ENCODE peak calls at places on chromosome 15, in nine cellular contexts. One of them, this sample, is unnamed.

GRCh38 chr15:48440084-48440483 is 108.9 kb downstream of the DUT start:
- DNase-seq in psoas muscle: peak; percentile 70
- DNase-seq in esophagus squamous epithelium: no peak
- DNase-seq in K562: no peak
- DNase-seq in left lung: no peak
- DNase-seq in tibial artery: peak; percentile 50
- DNase-seq in fibroblast of lung: peak; percentile 90
- DNase-seq in body of pancreas: no peak
- DNase-seq in A549: no peak
- DNase-seq in this sample: no peak

GRCh38 chr15:73596214-73596613 is 37.0 kb downstream of the NPTN start:
- DNase-seq in psoas muscle: no peak
- DNase-seq in esophagus squamous epithelium: no peak
- DNase-seq in K562: no peak
- DNase-seq in left lung: no peak
- DNase-seq in tibial artery: no peak
- DNase-seq in fibroblast of lung: no peak
- DNase-seq in body of pancreas: no peak
- DNase-seq in A549: no peak
- DNase-seq in this sample: no peak

GRCh38 chr15:69757186-69757585 is 304.6 kb downstream of the RPLP1 start:
- DNase-seq in psoas muscle: no peak
- DNase-seq in esophagus squamous epithelium: no peak
- DNase-seq in K562: no peak
- DNase-seq in left lung: no peak
- DNase-seq in tibial artery: no peak
- DNase-seq in fibroblast of lung: no peak
- DNase-seq in body of pancreas: no peak
- DNase-seq in A549: no peak
- DNase-seq in this sample: no peak

GRCh38 chr15:51103330-51103729 is 8.6 kb upstream of the TNFAIP8L3 start:
- DNase-seq in psoas muscle: no peak
- DNase-seq in esophagus squamous epithelium: no peak
- DNase-seq in K562: no peak
- DNase-seq in left lung: no peak
- DNase-seq in tibial artery: no peak
- DNase-seq in fibroblast of lung: peak; percentile 89
- DNase-seq in body of pancreas: no peak
- DNase-seq in A549: no peak
- DNase-seq in this sample: no peak

GRCh38 chr15:77171568-77171967 is 100.7 kb upstream of the TSPAN3 start:
- DNase-seq in psoas muscle: no peak
- DNase-seq in esophagus squamous epithelium: no peak
- DNase-seq in K562: no peak
- DNase-seq in left lung: no peak
- DNase-seq in tibial artery: no peak
- DNase-seq in fibroblast of lung: no peak
- DNase-seq in body of pancreas: no peak
- DNase-seq in A549: no peak
- DNase-seq in this sample: no peak

GRCh38 chr15:74340139-74340538 is 27.3 kb downstream of the CYP11A1 start:
- DNase-seq in psoas muscle: no peak
- DNase-seq in esophagus squamous epithelium: no peak
- DNase-seq in K562: no peak
- DNase-seq in left lung: no peak
- DNase-seq in tibial artery: no peak
- DNase-seq in fibroblast of lung: peak; percentile 9
- DNase-seq in body of pancreas: no peak
- DNase-seq in A549: no peak
- DNase-seq in this sample: no peak

GRCh38 chr15:57457726-57458125 is 81.4 kb downstream of the CGNL1 start:
- DNase-seq in psoas muscle: no peak
- DNase-seq in esophagus squamous epithelium: no peak
- DNase-seq in K562: no peak
- DNase-seq in left lung: no peak
- DNase-seq in tibial artery: no peak
- DNase-seq in fibroblast of lung: no peak
- DNase-seq in body of pancreas: no peak
- DNase-seq in A549: no peak
- DNase-seq in this sample: no peak

GRCh38 chr15:37359495-37360290 is 259.3 kb upstream of the MEIS2 start:
- DNase-seq in psoas muscle: no peak
- DNase-seq in esophagus squamous epithelium: no peak
- DNase-seq in K562: no peak
- DNase-seq in left lung: no peak
- DNase-seq in tibial artery: no peak
- DNase-seq in fibroblast of lung: no peak
- DNase-seq in body of pancreas: no peak
- DNase-seq in A549: no peak
- DNase-seq in this sample: no peak

DNA sequence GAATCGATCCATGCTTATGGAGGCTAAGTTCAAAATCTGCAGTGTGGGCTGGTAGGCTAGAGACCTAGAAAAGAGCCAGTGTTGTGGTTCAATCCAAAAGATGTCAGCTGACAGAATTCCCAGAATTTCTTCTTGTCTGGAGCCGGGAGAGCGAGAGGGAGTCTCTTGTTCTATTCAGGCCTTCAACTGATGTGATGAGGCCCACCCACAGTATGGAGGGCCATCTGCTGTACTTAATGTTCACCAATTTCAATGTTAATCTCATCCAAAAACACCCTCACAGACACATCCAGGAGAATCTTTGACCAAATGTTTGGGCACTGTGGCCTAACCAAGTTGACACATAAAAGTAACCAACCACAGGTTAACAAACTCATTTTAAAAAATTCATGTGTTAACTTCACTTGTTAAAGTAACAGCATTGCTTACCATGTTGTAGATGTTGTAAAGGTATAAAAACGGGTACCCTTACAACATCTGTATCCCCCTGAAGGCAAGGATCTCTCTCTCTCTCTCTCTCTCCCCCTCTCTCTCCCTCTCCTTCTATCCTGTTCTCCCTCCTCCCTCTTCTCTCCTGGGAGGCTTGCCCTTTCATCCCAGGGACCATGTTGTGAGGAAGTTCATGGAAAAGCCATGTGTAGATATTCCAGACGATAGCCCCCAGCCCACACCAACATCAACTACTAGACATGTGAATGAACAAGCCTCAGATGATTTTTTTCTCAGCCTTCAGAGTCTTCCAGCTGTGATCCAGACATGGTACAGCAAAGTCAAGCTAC is 66.4 kb upstream of the CHD2 start:
- DNase-seq in psoas muscle: no peak
- DNase-seq in esophagus squamous epithelium: no peak
- DNase-seq in K562: no peak
- DNase-seq in left lung: no peak
- DNase-seq in tibial artery: no peak
- DNase-seq in fibroblast of lung: no peak
- DNase-seq in body of pancreas: no peak
- DNase-seq in A549: no peak
- DNase-seq in this sample: no peak
- H3K4me1 ChIP-seq in psoas muscle: peaks cover 35% of the 10 kb centered on the region
- H3K4me1 ChIP-seq in esophagus squamous epithelium: peaks cover 29% of the 10 kb centered on the region
- H3K4me1 ChIP-seq in K562: peaks cover 15% of the 10 kb centered on the region
- H3K4me1 ChIP-seq in left lung: peaks cover 33% of the 10 kb centered on the region
- H3K4me1 ChIP-seq in tibial artery: peaks cover 49% of the 10 kb centered on the region
- H3K4me1 ChIP-seq in fibroblast of lung: peaks cover 8% of the 10 kb centered on the region
- H3K4me1 ChIP-seq in body of pancreas: peaks cover 41% of the 10 kb centered on the region
- H3K4me1 ChIP-seq in A549: peaks cover 29% of the 10 kb centered on the region
- H3K4me1 ChIP-seq in this sample: peaks cover 13% of the 10 kb centered on the region

DNA sequence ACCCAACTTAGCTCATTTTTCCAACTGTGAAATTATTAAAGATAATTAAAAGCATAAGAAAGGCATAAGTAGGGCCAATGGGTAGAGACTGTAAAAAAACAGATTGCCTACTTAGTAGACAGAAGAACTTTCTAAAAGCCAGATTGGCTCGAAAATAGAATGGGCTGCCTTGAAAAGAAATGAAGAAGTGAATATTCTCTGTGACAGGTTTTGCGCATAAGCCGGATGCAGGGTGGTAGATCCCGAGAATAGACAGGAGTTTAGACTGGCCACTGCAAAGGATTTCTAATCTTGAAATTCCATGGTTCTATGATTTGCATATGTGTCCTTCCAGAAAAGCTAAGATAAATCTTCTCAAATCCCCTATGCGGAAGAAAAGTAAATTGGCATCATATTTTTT is 173.3 kb upstream of the ICE2 start:
- DNase-seq in psoas muscle: no peak
- DNase-seq in esophagus squamous epithelium: no peak
- DNase-seq in K562: no peak
- DNase-seq in left lung: no peak
- DNase-seq in tibial artery: no peak
- DNase-seq in fibroblast of lung: no peak
- DNase-seq in body of pancreas: no peak
- DNase-seq in A549: no peak
- DNase-seq in this sample: no peak
- H3K4me1 ChIP-seq in psoas muscle: peaks cover 60% of the 10 kb centered on the region
- H3K4me1 ChIP-seq in esophagus squamous epithelium: peaks cover 13% of the 10 kb centered on the region
- H3K4me1 ChIP-seq in K562: no peaks in the 10 kb centered on the region
- H3K4me1 ChIP-seq in left lung: peaks cover 16% of the 10 kb centered on the region
- H3K4me1 ChIP-seq in tibial artery: peaks cover 7% of the 10 kb centered on the region
- H3K4me1 ChIP-seq in fibroblast of lung: no peaks in the 10 kb centered on the region
- H3K4me1 ChIP-seq in body of pancreas: no peaks in the 10 kb centered on the region
- H3K4me1 ChIP-seq in A549: no peaks in the 10 kb centered on the region
- H3K4me1 ChIP-seq in this sample: peaks cover 14% of the 10 kb centered on the region

GRCh38 chr15:90043611-90044010 is 42.5 kb downstream of the ZNF710 start:
- DNase-seq in psoas muscle: no peak
- DNase-seq in esophagus squamous epithelium: no peak
- DNase-seq in K562: no peak
- DNase-seq in left lung: no peak
- DNase-seq in tibial artery: no peak
- DNase-seq in fibroblast of lung: no peak
- DNase-seq in body of pancreas: no peak
- DNase-seq in A549: no peak
- DNase-seq in this sample: no peak
- H3K4me1 ChIP-seq in psoas muscle: peaks cover 22% of the 10 kb centered on the region
- H3K4me1 ChIP-seq in esophagus squamous epithelium: peaks cover 27% of the 10 kb centered on the region
- H3K4me1 ChIP-seq in K562: peaks cover 34% of the 10 kb centered on the region
- H3K4me1 ChIP-seq in left lung: peaks cover 91% of the 10 kb centered on the region
- H3K4me1 ChIP-seq in tibial artery: peaks cover 23% of the 10 kb centered on the region
- H3K4me1 ChIP-seq in fibroblast of lung: no peaks in the 10 kb centered on the region
- H3K4me1 ChIP-seq in body of pancreas: peaks cover 60% of the 10 kb centered on the region
- H3K4me1 ChIP-seq in A549: peaks cover 3% of the 10 kb centered on the region
- H3K4me1 ChIP-seq in this sample: peaks cover 33% of the 10 kb centered on the region

GRCh38 chr15:88987590-88987950 is 74.4 kb upstream of the MFGE8 start:
- DNase-seq in psoas muscle: no peak
- DNase-seq in esophagus squamous epithelium: no peak
- DNase-seq in K562: no peak
- DNase-seq in left lung: no peak
- DNase-seq in tibial artery: no peak
- DNase-seq in fibroblast of lung: no peak
- DNase-seq in body of pancreas: no peak
- DNase-seq in A549: no peak
- DNase-seq in this sample: no peak
- H3K4me1 ChIP-seq in psoas muscle: peaks cover 8% of the 10 kb centered on the region
- H3K4me1 ChIP-seq in esophagus squamous epithelium: peaks cover 2% of the 10 kb centered on the region
- H3K4me1 ChIP-seq in K562: peaks cover 33% of the 10 kb centered on the region
- H3K4me1 ChIP-seq in left lung: no peaks in the 10 kb centered on the region
- H3K4me1 ChIP-seq in tibial artery: peaks cover 3% of the 10 kb centered on the region
- H3K4me1 ChIP-seq in fibroblast of lung: peaks cover 23% of the 10 kb centered on the region
- H3K4me1 ChIP-seq in body of pancreas: no peaks in the 10 kb centered on the region
- H3K4me1 ChIP-seq in A549: peaks cover 74% of the 10 kb centered on the region
- H3K4me1 ChIP-seq in this sample: no peaks in the 10 kb centered on the region

GRCh38 chr15:86505951-86506350 is 426.3 kb downstream of the AGBL1 start:
- DNase-seq in psoas muscle: no peak
- DNase-seq in esophagus squamous epithelium: no peak
- DNase-seq in K562: no peak
- DNase-seq in left lung: no peak
- DNase-seq in tibial artery: no peak
- DNase-seq in fibroblast of lung: no peak
- DNase-seq in body of pancreas: no peak
- DNase-seq in A549: no peak
- DNase-seq in this sample: peak; percentile 61
- H3K4me1 ChIP-seq in psoas muscle: no peaks in the 10 kb centered on the region
- H3K4me1 ChIP-seq in esophagus squamous epithelium: no peaks in the 10 kb centered on the region
- H3K4me1 ChIP-seq in K562: no peaks in the 10 kb centered on the region
- H3K4me1 ChIP-seq in left lung: no peaks in the 10 kb centered on the region
- H3K4me1 ChIP-seq in tibial artery: no peaks in the 10 kb centered on the region
- H3K4me1 ChIP-seq in fibroblast of lung: no peaks in the 10 kb centered on the region
- H3K4me1 ChIP-seq in body of pancreas: no peaks in the 10 kb centered on the region
- H3K4me1 ChIP-seq in A549: no peaks in the 10 kb centered on the region
- H3K4me1 ChIP-seq in this sample: no peaks in the 10 kb centered on the region

GRCh38 chr15:40441736-40442531 is 1.2 kb downstream of the BAHD1 start:
- DNase-seq in psoas muscle: peak; percentile 60
- DNase-seq in esophagus squamous epithelium: no peak
- DNase-seq in K562: peak; percentile 58
- DNase-seq in left lung: no peak
- DNase-seq in tibial artery: no peak
- DNase-seq in fibroblast of lung: no peak
- DNase-seq in body of pancreas: no peak
- DNase-seq in A549: no peak
- DNase-seq in this sample: no peak
- H3K4me1 ChIP-seq in psoas muscle: peaks cover 21% of the 10 kb centered on the region
- H3K4me1 ChIP-seq in esophagus squamous epithelium: peaks cover 35% of the 10 kb centered on the region
- H3K4me1 ChIP-seq in K562: peaks cover 59% of the 10 kb centered on the region
- H3K4me1 ChIP-seq in left lung: peaks cover 50% of the 10 kb centered on the region
- H3K4me1 ChIP-seq in tibial artery: peaks cover 62% of the 10 kb centered on the region
- H3K4me1 ChIP-seq in fibroblast of lung: peaks cover 11% of the 10 kb centered on the region
- H3K4me1 ChIP-seq in body of pancreas: peaks cover 55% of the 10 kb centered on the region
- H3K4me1 ChIP-seq in A549: peaks cover 13% of the 10 kb centered on the region
- H3K4me1 ChIP-seq in this sample: no peaks in the 10 kb centered on the region

GRCh38 chr15:35410775-35411174 is 135.2 kb downstream of the DPH6 start:
- DNase-seq in psoas muscle: no peak
- DNase-seq in esophagus squamous epithelium: no peak
- DNase-seq in K562: no peak
- DNase-seq in left lung: no peak
- DNase-seq in tibial artery: no peak
- DNase-seq in fibroblast of lung: no peak
- DNase-seq in body of pancreas: no peak
- DNase-seq in A549: no peak
- DNase-seq in this sample: no peak
- H3K4me1 ChIP-seq in psoas muscle: no peaks in the 10 kb centered on the region
- H3K4me1 ChIP-seq in esophagus squamous epithelium: no peaks in the 10 kb centered on the region
- H3K4me1 ChIP-seq in K562: no peaks in the 10 kb centered on the region
- H3K4me1 ChIP-seq in left lung: no peaks in the 10 kb centered on the region
- H3K4me1 ChIP-seq in tibial artery: no peaks in the 10 kb centered on the region
- H3K4me1 ChIP-seq in fibroblast of lung: no peaks in the 10 kb centered on the region
- H3K4me1 ChIP-seq in body of pancreas: no peaks in the 10 kb centered on the region
- H3K4me1 ChIP-seq in A549: no peaks in the 10 kb centered on the region
- H3K4me1 ChIP-seq in this sample: no peaks in the 10 kb centered on the region